ENCODE peak calls at places on chromosomes 11 and 22, in six cellular contexts. One of them, this sample, is unnamed.

GRCh38 chr11:108927791-108928545 is 263.1 kb downstream of the DDX10 start:
- DNase-seq in H54: no peak
- DNase-seq in stomach: no peak
- DNase-seq in tibial nerve: no peak
- DNase-seq in uterus: no peak
- DNase-seq in A549: no peak
- DNase-seq in this sample: no peak

GRCh38 chr11:126720539-126721235 is 279.9 kb downstream of the KIRREL3 start:
- DNase-seq in H54: no peak
- DNase-seq in stomach: no peak
- DNase-seq in tibial nerve: no peak
- DNase-seq in uterus: no peak
- DNase-seq in A549: no peak
- DNase-seq in this sample: no peak

GRCh38 chr11:73389902-73390301 is 13.7 kb downstream of the RELT start:
- DNase-seq in H54: no peak
- DNase-seq in stomach: no peak
- DNase-seq in tibial nerve: no peak
- DNase-seq in uterus: no peak
- DNase-seq in A549: no peak
- DNase-seq in this sample: no peak

GRCh38 chr11:86574493-86575207 is 97.8 kb downstream of the ME3 start:
- DNase-seq in H54: no peak
- DNase-seq in stomach: no peak
- DNase-seq in tibial nerve: no peak
- DNase-seq in uterus: no peak
- DNase-seq in A549: no peak
- DNase-seq in this sample: no peak

GRCh38 chr11:2807276-2807681 is 78.3 kb downstream of the CDKN1C start:
- DNase-seq in H54: no peak
- DNase-seq in stomach: peak
- DNase-seq in tibial nerve: peak
- DNase-seq in uterus: peak
- DNase-seq in A549: no peak
- DNase-seq in this sample: no peak

GRCh38 chr11:80239217-80239616 is 798.4 kb upstream of the TENM4 start:
- DNase-seq in H54: no peak
- DNase-seq in stomach: no peak
- DNase-seq in tibial nerve: no peak
- DNase-seq in uterus: no peak
- DNase-seq in A549: no peak
- DNase-seq in this sample: no peak

GRCh38 chr11:128533473-128533872 is 53.9 kb downstream of the ETS1 start:
- DNase-seq in H54: no peak
- DNase-seq in stomach: no peak
- DNase-seq in tibial nerve: no peak
- DNase-seq in uterus: no peak
- DNase-seq in A549: no peak
- DNase-seq in this sample: no peak

GRCh38 chr11:107549253-107549953 is 16.1 kb downstream of the ALKBH8 start:
- DNase-seq in H54: no peak
- DNase-seq in stomach: no peak
- DNase-seq in tibial nerve: no peak
- DNase-seq in uterus: no peak
- DNase-seq in A549: no peak
- DNase-seq in this sample: peak

GRCh38 chr22:19812910-19813309 is 41.8 kb downstream of the GNB1L start:
- DNase-seq in H54: no peak
- DNase-seq in stomach: peak
- DNase-seq in tibial nerve: no peak
- DNase-seq in uterus: no peak
- DNase-seq in A549: no peak
- DNase-seq in this sample: no peak

GRCh38 chr11:73213196-73214143 is 4.6 kb upstream of the P2RY2 start:
- DNase-seq in H54: no peak
- DNase-seq in stomach: no peak
- DNase-seq in tibial nerve: no peak
- DNase-seq in uterus: no peak
- DNase-seq in A549: no peak
- DNase-seq in this sample: no peak

GRCh38 chr11:123020968-123021367 is 39.3 kb upstream of the BSX start:
- DNase-seq in H54: peak
- DNase-seq in stomach: no peak
- DNase-seq in tibial nerve: no peak
- DNase-seq in uterus: no peak
- DNase-seq in A549: peak
- DNase-seq in this sample: peak

GRCh38 chr11:119340335-119341221 is at the start of gene C1QTNF5:
- DNase-seq in H54: no peak
- DNase-seq in stomach: peak
- DNase-seq in tibial nerve: peak
- DNase-seq in uterus: peak
- DNase-seq in A549: no peak
- DNase-seq in this sample: no peak

GRCh38 chr22:19133561-19133960 is 2.5 kb downstream of the TSSK2 start:
- DNase-seq in H54: no peak
- DNase-seq in stomach: no peak
- DNase-seq in tibial nerve: no peak
- DNase-seq in uterus: no peak
- DNase-seq in A549: no peak
- DNase-seq in this sample: no peak

GRCh38 chr11:69377953-69378302 is 84.0 kb downstream of the MYEOV start:
- DNase-seq in H54: no peak
- DNase-seq in stomach: no peak
- DNase-seq in tibial nerve: no peak
- DNase-seq in uterus: no peak
- DNase-seq in A549: no peak
- DNase-seq in this sample: no peak

GRCh38 chr11:44530413-44531115 is 34.9 kb upstream of the CD82 start:
- DNase-seq in H54: no peak
- DNase-seq in stomach: no peak
- DNase-seq in tibial nerve: no peak
- DNase-seq in uterus: no peak
- DNase-seq in A549: no peak
- DNase-seq in this sample: peak

GRCh38 chr11:78798567-78799170 is 224.0 kb upstream of the NARS2 start:
- DNase-seq in H54: peak
- DNase-seq in stomach: peak
- DNase-seq in tibial nerve: peak
- DNase-seq in uterus: peak
- DNase-seq in A549: peak
- DNase-seq in this sample: peak

GRCh38 chr11:111938687-111939160 is 1.6 kb downstream of the DIXDC1 start:
- DNase-seq in H54: no peak
- DNase-seq in stomach: no peak
- DNase-seq in tibial nerve: no peak
- DNase-seq in uterus: no peak
- DNase-seq in A549: no peak
- DNase-seq in this sample: peak

GRCh38 chr11:28858076-28858475 is 749.9 kb downstream of the METTL15 start:
- DNase-seq in H54: no peak
- DNase-seq in stomach: no peak
- DNase-seq in tibial nerve: no peak
- DNase-seq in uterus: no peak
- DNase-seq in A549: no peak
- DNase-seq in this sample: no peak

GRCh38 chr22:32202539-32203180 is 2.2 kb downstream of the RFPL2 start:
- DNase-seq in H54: peak
- DNase-seq in stomach: peak
- DNase-seq in tibial nerve: no peak
- DNase-seq in uterus: no peak
- DNase-seq in A549: peak
- DNase-seq in this sample: peak

GRCh38 chr11:118928870-118929495 is 3.3 kb upstream of the BCL9L start:
- DNase-seq in H54: no peak
- DNase-seq in stomach: no peak
- DNase-seq in tibial nerve: no peak
- DNase-seq in uterus: peak
- DNase-seq in A549: no peak
- DNase-seq in this sample: peak

DNA sequence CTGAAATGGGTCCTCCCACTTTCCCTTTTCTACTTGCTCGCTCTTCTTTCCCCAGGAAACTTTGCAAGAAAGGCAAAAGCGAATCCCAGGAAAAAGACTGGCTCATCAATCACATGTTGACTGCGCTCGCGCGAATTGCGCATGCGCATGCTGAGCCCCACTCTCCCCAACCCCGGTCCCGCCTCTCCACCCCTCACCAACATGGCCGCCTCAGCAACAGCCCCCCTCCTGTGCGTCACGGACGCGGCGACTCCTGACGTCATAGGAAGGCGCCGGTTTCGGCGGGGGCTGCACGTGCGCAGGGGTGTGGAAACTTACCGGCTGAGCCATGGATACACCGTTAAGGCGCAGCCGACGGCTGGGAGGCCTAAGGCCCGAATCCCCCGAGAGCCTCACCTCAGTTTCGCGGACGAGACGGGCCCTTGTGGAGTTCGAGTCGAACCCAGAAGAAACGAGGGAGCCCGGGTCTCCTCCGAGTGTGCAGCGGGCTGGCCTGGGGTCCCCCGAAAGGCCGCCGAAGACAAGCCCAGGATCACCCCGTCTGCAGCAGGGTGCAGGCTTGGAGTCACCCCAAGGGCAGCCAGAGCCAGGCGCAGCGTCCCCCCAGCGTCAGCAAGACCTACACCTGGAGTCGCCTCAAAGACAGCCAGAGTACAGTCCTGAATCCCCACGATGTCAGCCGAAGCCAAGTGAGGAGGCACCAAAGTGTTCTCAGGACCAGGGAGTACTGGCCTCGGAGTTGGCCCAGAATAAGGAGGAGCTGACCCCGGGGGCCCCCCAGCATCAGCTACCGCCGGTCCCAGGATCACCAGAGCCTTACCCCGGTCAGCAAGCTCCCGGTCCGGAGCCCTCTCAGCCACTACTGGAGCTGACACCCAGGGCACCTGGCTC is at the start of gene CCDC86:
- DNase-seq in H54: peak
- DNase-seq in stomach: peak
- DNase-seq in tibial nerve: peak
- DNase-seq in uterus: peak
- DNase-seq in A549: peak
- DNase-seq in this sample: peak
- TF ChIP-seq POLR2A in H54: peak
- TF ChIP-seq POLR2A in stomach: no peak
- TF ChIP-seq POLR2A in tibial nerve: peak
- TF ChIP-seq POLR2A in uterus: peak
- TF ChIP-seq POLR2A in A549: peak
- TF ChIP-seq POLR2A in this sample: peak

DNA sequence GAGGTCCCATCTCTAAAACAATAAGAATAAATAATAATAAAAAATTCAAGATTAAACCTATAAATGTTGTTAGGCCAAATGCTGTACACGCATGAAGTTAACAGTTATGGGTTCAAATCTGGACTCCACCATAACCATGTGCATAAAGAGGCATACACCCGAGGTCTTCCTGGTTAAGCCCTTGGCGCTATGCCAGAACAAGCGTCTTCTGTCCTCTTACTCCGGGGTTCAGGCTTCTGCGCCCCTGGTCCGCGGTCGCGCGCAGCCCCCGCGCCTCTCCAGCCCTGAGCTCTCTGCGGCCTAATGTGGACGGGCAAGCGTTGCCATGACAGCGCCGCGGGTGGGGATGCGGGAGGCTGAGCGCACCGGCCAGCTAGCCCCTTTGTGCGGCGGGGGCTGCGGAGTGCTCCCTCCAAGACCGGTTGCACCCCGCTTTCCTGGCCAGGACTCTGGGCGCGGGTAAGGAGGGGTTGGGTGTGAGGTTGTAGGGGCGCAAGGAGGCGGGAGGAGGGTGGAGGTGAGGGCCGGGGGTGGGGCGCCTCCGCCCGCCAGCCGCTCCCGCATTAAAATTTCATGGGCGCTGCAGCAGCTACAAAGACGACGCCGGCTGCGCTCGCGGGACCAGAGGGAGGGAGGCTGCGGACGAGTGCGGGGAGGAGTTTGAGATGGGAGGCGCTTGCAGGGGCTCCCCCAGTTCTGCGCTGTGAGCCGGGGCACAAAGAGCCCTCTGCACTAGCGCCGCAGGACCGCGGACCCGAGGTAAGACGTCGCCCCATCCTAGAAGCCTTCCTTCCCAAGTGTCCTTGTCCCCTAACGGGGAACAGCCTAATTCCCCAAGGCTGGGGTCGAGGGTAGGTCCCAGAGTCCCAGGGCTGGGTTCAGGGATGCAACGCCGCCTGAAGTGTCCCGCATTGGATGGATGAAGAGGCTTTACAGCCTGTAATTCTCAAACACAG is at the start of gene MIAT:
- DNase-seq in H54: no peak
- DNase-seq in stomach: peak
- DNase-seq in tibial nerve: no peak
- DNase-seq in uterus: no peak
- DNase-seq in A549: no peak
- DNase-seq in this sample: peak
- TF ChIP-seq POLR2A in H54: no peak
- TF ChIP-seq POLR2A in stomach: no peak
- TF ChIP-seq POLR2A in tibial nerve: no peak
- TF ChIP-seq POLR2A in uterus: no peak
- TF ChIP-seq POLR2A in A549: no peak
- TF ChIP-seq POLR2A in this sample: no peak

GRCh38 chr11:729492-730074 is 17.7 kb upstream of the TALDO1 start:
- DNase-seq in H54: no peak
- DNase-seq in stomach: no peak
- DNase-seq in tibial nerve: no peak
- DNase-seq in uterus: no peak
- DNase-seq in A549: no peak
- DNase-seq in this sample: no peak

GRCh38 chr11:726278-726915 is 20.4 kb downstream of the EPS8L2 start:
- DNase-seq in H54: no peak
- DNase-seq in stomach: peak
- DNase-seq in tibial nerve: no peak
- DNase-seq in uterus: peak
- DNase-seq in A549: no peak
- DNase-seq in this sample: no peak

GRCh38 chr11:727281-727701 is 20.0 kb upstream of the TALDO1 start:
- DNase-seq in H54: no peak
- DNase-seq in stomach: no peak
- DNase-seq in tibial nerve: no peak
- DNase-seq in uterus: no peak
- DNase-seq in A549: no peak
- DNase-seq in this sample: no peak

GRCh38 chr11:728901-729491 is 18.3 kb upstream of the TALDO1 start:
- DNase-seq in H54: no peak
- DNase-seq in stomach: no peak
- DNase-seq in tibial nerve: no peak
- DNase-seq in uterus: no peak
- DNase-seq in A549: no peak
- DNase-seq in this sample: no peak

GRCh38 chr11:727859-728748 is 19.2 kb upstream of the TALDO1 start:
- DNase-seq in H54: peak
- DNase-seq in stomach: peak
- DNase-seq in tibial nerve: peak
- DNase-seq in uterus: peak
- DNase-seq in A549: peak
- DNase-seq in this sample: peak
- TF ChIP-seq POLR2A in H54: no peak
- TF ChIP-seq POLR2A in stomach: no peak
- TF ChIP-seq POLR2A in tibial nerve: peak
- TF ChIP-seq POLR2A in uterus: peak
- TF ChIP-seq POLR2A in A549: peak
- TF ChIP-seq POLR2A in this sample: no peak

GRCh38 chr22:46287873-46288751 is 8.6 kb upstream of the GTSE1 start:
- DNase-seq in H54: no peak
- DNase-seq in stomach: peak
- DNase-seq in tibial nerve: no peak
- DNase-seq in uterus: no peak
- DNase-seq in A549: no peak
- DNase-seq in this sample: no peak
- TF ChIP-seq POLR2A in H54: no peak
- TF ChIP-seq POLR2A in stomach: no peak
- TF ChIP-seq POLR2A in tibial nerve: no peak
- TF ChIP-seq POLR2A in uterus: no peak
- TF ChIP-seq POLR2A in A549: no peak
- TF ChIP-seq POLR2A in this sample: peak

GRCh38 chr22:45235101-45235777 is 5.5 kb downstream of the KIAA0930 start:
- DNase-seq in H54: no peak
- DNase-seq in stomach: peak
- DNase-seq in tibial nerve: no peak
- DNase-seq in uterus: no peak
- DNase-seq in A549: no peak
- DNase-seq in this sample: no peak
- TF ChIP-seq POLR2A in H54: no peak
- TF ChIP-seq POLR2A in stomach: no peak
- TF ChIP-seq POLR2A in tibial nerve: no peak
- TF ChIP-seq POLR2A in uterus: no peak
- TF ChIP-seq POLR2A in A549: no peak
- TF ChIP-seq POLR2A in this sample: no peak

This sample was measured in erythroblast.